ENCODE peak calls at places on chromosome 7, in eight cellular contexts. H is astrocyte of the spinal cord, W is neural crest cell, G is ascending aorta, K is thoracic aorta, P is K562, X is breast epithelium, I is fibroblast of the aortic adventitia. N is an unnamed sample.

GRCh38 chr7:138556771-138557484 is 96.9 kb downstream of the TRIM24 start:
- DNase-seq in H (no peak), W (no peak), G (no peak), K (no peak), P (no peak), X (no peak), I (peak; percentile 12), N (no peak)

GRCh38 chr7:111789880-111790279 is 227.6 kb upstream of the IMMP2L start:
- DNase-seq in H (peak; percentile 15), W (no peak), G (no peak), K (no peak), P (no peak), X (no peak), I (peak; percentile 44), N (no peak)

GRCh38 chr7:77473240-77474005 is 57.3 kb upstream of the GSAP start:
- DNase-seq in H (no peak), W (no peak), G (no peak), K (no peak), P (no peak), X (no peak), I (no peak), N (no peak)

GRCh38 chr7:135248546-135248945 is 14.9 kb downstream of the STRA8 start:
- DNase-seq in H (no peak), W (no peak), G (peak; percentile 18), K (no peak), P (no peak), X (no peak), I (no peak), N (peak; percentile 13)

GRCh38 chr7:100825760-100826545 is 1.4 kb downstream of the EPHB4 start:
- DNase-seq in H (peak; percentile 50), W (no peak), G (no peak), K (no peak), P (peak; percentile 43), X (no peak), I (peak; percentile 51), N (no peak)

GRCh38 chr7:128112018-128112780 is 81.0 kb upstream of the LRRC4 start:
- DNase-seq in H (no peak), W (no peak), G (peak; percentile 40), K (no peak), P (no peak), X (no peak), I (no peak), N (no peak)

GRCh38 chr7:50731703-50732582 is 50.8 kb downstream of the GRB10 start:
- DNase-seq in H (no peak), W (no peak), G (no peak), K (no peak), P (no peak), X (no peak), I (no peak), N (no peak)

GRCh38 chr7:113998934-113999333 is 80.1 kb upstream of the PPP1R3A start:
- DNase-seq in H (no peak), W (no peak), G (no peak), K (no peak), P (no peak), X (no peak), I (no peak), N (no peak)

GRCh38 chr7:30278386-30278785 is 6.0 kb upstream of the ZNRF2 start:
- DNase-seq in H (no peak), W (no peak), G (no peak), K (no peak), P (no peak), X (no peak), I (no peak), N (no peak)

GRCh38 chr7:52080493-52080892 is 763.9 kb upstream of the COBL start:
- DNase-seq in H (no peak), W (no peak), G (no peak), K (no peak), P (no peak), X (no peak), I (no peak), N (no peak)

GRCh38 chr7:138549082-138549481 is 89.0 kb downstream of the TRIM24 start:
- DNase-seq in H (no peak), W (no peak), G (no peak), K (no peak), P (no peak), X (no peak), I (no peak), N (no peak)

GRCh38 chr7:17274551-17275245 is 23.8 kb upstream of the AHR start:
- DNase-seq in H (peak; percentile 87), W (no peak), G (no peak), K (no peak), P (no peak), X (no peak), I (peak; percentile 39), N (no peak)

GRCh38 chr7:98900815-98901214 is 22.5 kb downstream of the TRRAP start:
- DNase-seq in H (no peak), W (no peak), G (no peak), K (no peak), P (no peak), X (no peak), I (no peak), N (no peak)

GRCh38 chr7:47337531-47337930 is 244.4 kb downstream of the TNS3 start:
- DNase-seq in H (no peak), W (no peak), G (peak; percentile 30), K (no peak), P (no peak), X (peak; percentile 13), I (no peak), N (no peak)

GRCh38 chr7:116577320-116577871 is 52.6 kb downstream of the CAV1 start:
- DNase-seq in H (no peak), W (no peak), G (no peak), K (no peak), P (no peak), X (no peak), I (no peak), N (no peak)

GRCh38 chr7:86469680-86470295 is 173.9 kb upstream of the GRM3 start:
- DNase-seq in H (peak; percentile 67), W (peak; percentile 77), G (peak; percentile 63), K (no peak), P (peak; percentile 59), X (no peak), I (peak; percentile 50), N (peak; percentile 69)

GRCh38 chr7:134372858-134373257 is 56.1 kb upstream of the SLC35B4 start:
- DNase-seq in H (no peak), W (no peak), G (no peak), K (no peak), P (no peak), X (no peak), I (no peak), N (no peak)

GRCh38 chr7:155918720-155919399 is 106.6 kb upstream of the SHH start:
- DNase-seq in H (peak; percentile 96), W (no peak), G (no peak), K (no peak), P (no peak), X (peak; percentile 77), I (peak; percentile 70), N (no peak)

GRCh38 chr7:131509781-131510180 is 46.6 kb downstream of the PODXL start:
- DNase-seq in H (no peak), W (no peak), G (no peak), K (no peak), P (no peak), X (no peak), I (no peak), N (no peak)

GRCh38 chr7:96819111-96819700 is 109.6 kb upstream of the SEM1 start:
- DNase-seq in H (no peak), W (no peak), G (no peak), K (no peak), P (no peak), X (no peak), I (no peak), N (no peak)

GRCh38 chr7:13988765-13989137 is 715 bp downstream of the ETV1 start:
- DNase-seq in H (peak; percentile 71), W (no peak), G (no peak), K (no peak), P (peak; percentile 24), X (no peak), I (peak; percentile 26), N (no peak)

GRCh38 chr7:13989944-13990295 is 454 bp upstream of the ETV1 start:
- DNase-seq in H (no peak), W (no peak), G (no peak), K (no peak), P (no peak), X (no peak), I (no peak), N (no peak)

GRCh38 chr7:13990319-13990983 is 985 bp upstream of the ETV1 start:
- DNase-seq in H (peak; percentile 72), W (peak; percentile 44), G (peak; percentile 80), K (peak; percentile 8), P (no peak), X (peak; percentile 35), I (peak; percentile 50), N (peak; percentile 50)

GRCh38 chr7:13988011-13988410 is 1.5 kb downstream of the ETV1 start:
- DNase-seq in H (peak; percentile 64), W (no peak), G (no peak), K (no peak), P (no peak), X (no peak), I (peak; percentile 51), N (no peak)

GRCh38 chr7:13989138-13989943 is at the start of gene ETV1:
- DNase-seq in H (peak; percentile 74), W (peak; percentile 75), G (peak; percentile 81), K (peak; percentile 9), P (peak; percentile 86), X (peak; percentile 54), I (peak; percentile 69), N (no peak)
- TF ChIP-seq CTCF in H (peak; percentile 42), W (peak; percentile 49), G (peak; percentile 24), K (peak; percentile 41), P (peak; percentile 48), X (no peak), I (peak; percentile 56), N (no peak)

GRCh38 chr7:2651336-2651735 is 19.6 kb downstream of the TTYH3 start:
- DNase-seq in H (no peak), W (no peak), G (no peak), K (no peak), P (peak; percentile 58), X (no peak), I (no peak), N (no peak)
- TF ChIP-seq CTCF in H (no peak), W (no peak), G (no peak), K (no peak), P (peak; percentile 48), X (no peak), I (no peak), N (no peak)

DNA sequence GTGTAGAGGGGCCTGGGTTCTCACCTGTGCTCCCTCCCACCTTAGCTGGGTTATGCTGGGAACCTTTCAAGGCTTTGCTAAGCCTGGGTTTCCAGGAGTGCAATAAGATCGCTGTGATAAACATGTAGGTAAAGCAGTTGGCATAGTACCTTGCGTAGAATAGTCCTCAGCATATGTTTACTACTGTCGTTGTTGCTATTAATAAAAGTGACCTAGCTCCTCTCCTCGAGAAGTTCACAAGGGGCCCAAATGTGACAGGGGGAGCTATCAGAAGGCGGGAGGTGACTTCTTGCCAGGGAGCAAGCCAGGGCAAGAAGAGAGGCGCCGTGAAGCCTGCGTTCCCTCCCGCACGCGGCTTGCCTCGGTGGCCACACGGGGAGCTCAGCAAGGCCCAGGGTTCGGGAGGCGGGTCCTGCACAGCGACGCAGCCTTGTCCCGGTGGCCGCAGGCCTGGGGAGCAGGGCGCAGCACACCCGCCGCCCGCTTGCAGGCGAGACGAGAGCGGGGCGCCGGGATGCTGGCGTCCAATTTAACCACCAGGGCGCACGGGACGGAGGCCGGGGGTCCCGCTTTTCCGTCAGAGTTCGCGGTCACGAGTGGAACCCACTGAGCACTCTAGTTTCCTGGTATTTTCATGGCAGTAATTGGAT is 106.2 kb downstream of the SNX10 start:
- DNase-seq in H (no peak), W (peak; percentile 41), G (no peak), K (no peak), P (peak; percentile 46), X (no peak), I (no peak), N (peak; percentile 34)
- TF ChIP-seq CTCF in H (no peak), W (peak; percentile 40), G (no peak), K (no peak), P (no peak), X (no peak), I (no peak), N (no peak)

GRCh38 chr7:93559624-93560491 is 14.7 kb downstream of the CALCR start:
- DNase-seq in H (no peak), W (no peak), G (no peak), K (no peak), P (no peak), X (no peak), I (no peak), N (no peak)
- TF ChIP-seq CTCF in H (no peak), W (no peak), G (no peak), K (no peak), P (no peak), X (no peak), I (no peak), N (no peak)